ENCODE peak calls at places on chromosome 9, in seven cellular contexts. L is heart right ventricle, U is GM12865, M is astrocyte of the spinal cord, A is fibroblast of lung, I is spleen, J is endodermal cell. T is an unnamed sample.

GRCh38 chr9:77834898-77835505 is 186.9 kb upstream of the GNA14 start:
- DNase-seq in L (no peak), U (no peak), A (peak), J (no peak), M (no peak), I (no peak), T (no peak)

GRCh38 chr9:76158713-76159112 is 235.5 kb downstream of the RFK start:
- DNase-seq in I (no peak), M (no peak), A (no peak), L (no peak), U (no peak), J (no peak), T (no peak)

GRCh38 chr9:4691794-4692193 is 12.4 kb downstream of the CDC37L1 start:
- DNase-seq in U (no peak), M (peak), I (no peak), A (peak), L (no peak), J (no peak), T (no peak)

GRCh38 chr9:6090272-6090671 is 74.8 kb upstream of the RANBP6 start:
- DNase-seq in M (no peak), U (no peak), I (no peak), L (no peak), J (no peak), A (no peak), T (no peak)

GRCh38 chr9:116490321-116490720 is 196.8 kb upstream of the TRIM32 start:
- DNase-seq in U (no peak), M (no peak), I (no peak), J (no peak), L (no peak), A (peak), T (no peak)

GRCh38 chr9:135480071-135480941 is 724 bp downstream of the PPP1R26 start:
- DNase-seq in I (peak), U (no peak), M (no peak), J (peak), A (peak), L (peak), T (no peak)

GRCh38 chr9:116767219-116767618 is 80.1 kb downstream of the TRIM32 start:
- DNase-seq in M (no peak), I (no peak), J (peak), L (no peak), U (no peak), A (no peak), T (no peak)

GRCh38 chr9:87322840-87323635 is 174.6 kb upstream of the DAPK1 start:
- DNase-seq in M (peak), L (no peak), U (no peak), J (no peak), A (peak), I (no peak), T (no peak)

GRCh38 chr9:86721843-86722705 is 225.2 kb downstream of the GAS1 start:
- DNase-seq in U (no peak), J (no peak), I (no peak), L (no peak), A (peak), M (peak), T (peak)

GRCh38 chr9:98121096-98121495 is 2.1 kb upstream of the TRIM14 start:
- DNase-seq in L (no peak), A (no peak), J (no peak), M (no peak), I (no peak), U (no peak), T (no peak)

GRCh38 chr9:131348631-131349521 is 45.0 kb upstream of the PRRC2B start:
- DNase-seq in U (no peak), J (peak), L (no peak), I (peak), A (no peak), M (no peak), T (no peak)
- TF ChIP-seq CTCF in U (peak), J (peak), L (no peak), I (no peak), A (peak), M (peak), T (peak)

GRCh38 chr9:101376117-101376866 is 8.5 kb downstream of the BAAT start:
- DNase-seq in U (no peak), J (no peak), M (no peak), A (peak), I (no peak), L (no peak), T (no peak)
- H3K4me3 ChIP-seq in U (no peak), J (no peak), M (no peak), A (no peak), I (no peak), L (no peak), T (no peak)

GRCh38 chr9:81461196-81461595 is 228.2 kb downstream of the TLE1 start:
- DNase-seq in U (no peak), I (no peak), J (no peak), M (peak), L (no peak), A (peak), T (no peak)

GRCh38 chr9:81470864-81471263 is 218.5 kb downstream of the TLE1 start:
- DNase-seq in U (no peak), M (no peak), A (no peak), L (no peak), J (no peak), I (no peak), T (no peak)

GRCh38 chr9:81468084-81468595 is 221.2 kb downstream of the TLE1 start:
- DNase-seq in A (no peak), I (no peak), J (peak), L (no peak), U (no peak), M (no peak), T (no peak)

GRCh38 chr9:81462759-81463158 is 226.6 kb downstream of the TLE1 start:
- DNase-seq in M (no peak), I (no peak), J (no peak), U (no peak), A (peak), L (no peak), T (no peak)

GRCh38 chr9:81465468-81466002 is 223.8 kb downstream of the TLE1 start:
- DNase-seq in M (peak), U (peak), J (no peak), L (no peak), A (peak), I (no peak), T (no peak)
- TF ChIP-seq CTCF in M (peak), U (no peak), J (peak), L (peak), A (peak), I (no peak), T (peak)

DNA sequence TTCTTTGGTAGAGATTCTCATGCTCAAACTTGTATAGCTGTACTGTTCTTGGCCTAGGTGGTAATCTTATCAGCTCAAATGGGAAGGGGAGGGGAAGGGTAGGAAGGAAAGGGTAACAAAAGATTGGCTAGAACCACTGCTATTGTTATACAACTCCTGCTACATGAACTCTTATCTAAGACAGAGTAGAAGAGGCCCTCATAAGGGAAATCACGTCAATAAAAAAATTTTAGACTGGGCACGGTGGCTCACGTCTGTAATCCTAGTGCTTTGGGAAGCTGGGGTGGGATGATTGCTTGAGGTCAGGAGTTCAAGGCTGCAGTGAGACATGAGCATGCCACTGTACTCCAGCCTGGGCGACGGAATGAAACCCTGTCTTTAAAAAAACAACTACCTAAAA is 15.9 kb downstream of the STOM start:
- DNase-seq in A (no peak), M (no peak), U (no peak), L (peak), I (no peak), J (no peak), T (no peak)
- H3K4me3 ChIP-seq in A (no peak), M (no peak), U (no peak), L (no peak), I (no peak), J (no peak), T (no peak)

T was measured in retinal pigment epithelial cell.